ENCODE peak calls at places on chromosome 15, in seven cellular contexts. One of them, this sample, is unnamed. For H3K4me1, the result is how much of the 10 kb centered on the place peaks cover.

GRCh38 chr15:100191161-100191560 is 150.6 kb downstream of the ADAMTS17 start:
- DNase-seq in right lobe of liver: no peak
- DNase-seq in lower lobe of right lung: no peak
- DNase-seq in psoas muscle: no peak
- DNase-seq in left lung: no peak
- DNase-seq in hepatocyte: no peak
- DNase-seq in transverse colon: no peak
- DNase-seq in this sample: no peak

GRCh38 chr15:89104172-89104564 is 15.9 kb downstream of the ABHD2 start:
- DNase-seq in hepatocyte: no peak
- DNase-seq in left lung: no peak
- DNase-seq in transverse colon: no peak
- DNase-seq in right lobe of liver: no peak
- DNase-seq in lower lobe of right lung: no peak
- DNase-seq in psoas muscle: peak
- DNase-seq in this sample: no peak

GRCh38 chr15:55204464-55204863 is 7.7 kb upstream of the RSL24D1 start:
- DNase-seq in lower lobe of right lung: no peak
- DNase-seq in transverse colon: no peak
- DNase-seq in right lobe of liver: no peak
- DNase-seq in hepatocyte: no peak
- DNase-seq in psoas muscle: no peak
- DNase-seq in left lung: no peak
- DNase-seq in this sample: no peak

GRCh38 chr15:82963356-82964341 is 11.1 kb upstream of the HOMER2 start:
- DNase-seq in hepatocyte: no peak
- DNase-seq in right lobe of liver: no peak
- DNase-seq in left lung: no peak
- DNase-seq in lower lobe of right lung: no peak
- DNase-seq in transverse colon: no peak
- DNase-seq in psoas muscle: peak
- DNase-seq in this sample: no peak

GRCh38 chr15:36925671-36926421 is 174.5 kb downstream of the MEIS2 start:
- DNase-seq in left lung: no peak
- DNase-seq in right lobe of liver: no peak
- DNase-seq in transverse colon: no peak
- DNase-seq in hepatocyte: no peak
- DNase-seq in psoas muscle: no peak
- DNase-seq in lower lobe of right lung: no peak
- DNase-seq in this sample: no peak

GRCh38 chr15:69615756-69616155 is 163.1 kb downstream of the RPLP1 start:
- DNase-seq in psoas muscle: no peak
- DNase-seq in hepatocyte: no peak
- DNase-seq in left lung: no peak
- DNase-seq in lower lobe of right lung: no peak
- DNase-seq in right lobe of liver: no peak
- DNase-seq in transverse colon: no peak
- DNase-seq in this sample: peak

GRCh38 chr15:94670436-94671034 is 439.2 kb downstream of the MCTP2 start:
- DNase-seq in left lung: no peak
- DNase-seq in lower lobe of right lung: no peak
- DNase-seq in right lobe of liver: no peak
- DNase-seq in transverse colon: no peak
- DNase-seq in psoas muscle: no peak
- DNase-seq in hepatocyte: peak
- DNase-seq in this sample: no peak

GRCh38 chr15:79025201-79025600 is 65.4 kb downstream of the RASGRF1 start:
- DNase-seq in right lobe of liver: no peak
- DNase-seq in hepatocyte: no peak
- DNase-seq in psoas muscle: no peak
- DNase-seq in left lung: no peak
- DNase-seq in lower lobe of right lung: peak
- DNase-seq in transverse colon: peak
- DNase-seq in this sample: no peak

GRCh38 chr15:64090527-64090926 is 3.1 kb downstream of the CIAO2A start:
- DNase-seq in left lung: no peak
- DNase-seq in psoas muscle: no peak
- DNase-seq in lower lobe of right lung: no peak
- DNase-seq in hepatocyte: no peak
- DNase-seq in right lobe of liver: no peak
- DNase-seq in transverse colon: no peak
- DNase-seq in this sample: no peak

GRCh38 chr15:85722374-85722773 is 72.4 kb downstream of the KLHL25 start:
- DNase-seq in lower lobe of right lung: no peak
- DNase-seq in right lobe of liver: no peak
- DNase-seq in transverse colon: no peak
- DNase-seq in hepatocyte: no peak
- DNase-seq in psoas muscle: no peak
- DNase-seq in left lung: no peak
- DNase-seq in this sample: no peak

GRCh38 chr15:78000089-78000926 is 77.2 kb downstream of the TBC1D2B start:
- DNase-seq in right lobe of liver: peak
- DNase-seq in psoas muscle: peak
- DNase-seq in transverse colon: peak
- DNase-seq in left lung: peak
- DNase-seq in hepatocyte: peak
- DNase-seq in lower lobe of right lung: peak
- DNase-seq in this sample: no peak
- H3K4me1 ChIP-seq in right lobe of liver: under half
- H3K4me1 ChIP-seq in psoas muscle: under half
- H3K4me1 ChIP-seq in transverse colon: under half
- H3K4me1 ChIP-seq in left lung: under half
- H3K4me1 ChIP-seq in hepatocyte: under half
- H3K4me1 ChIP-seq in lower lobe of right lung: under half
- H3K4me1 ChIP-seq in this sample: under half

GRCh38 chr15:58551764-58552504 is 120.1 kb downstream of the LIPC start:
- DNase-seq in lower lobe of right lung: no peak
- DNase-seq in right lobe of liver: no peak
- DNase-seq in hepatocyte: peak
- DNase-seq in psoas muscle: no peak
- DNase-seq in transverse colon: peak
- DNase-seq in left lung: no peak
- DNase-seq in this sample: no peak
- H3K4me3 ChIP-seq in lower lobe of right lung: peak
- H3K4me3 ChIP-seq in right lobe of liver: no peak
- H3K4me3 ChIP-seq in hepatocyte: no peak
- H3K4me3 ChIP-seq in psoas muscle: no peak
- H3K4me3 ChIP-seq in transverse colon: no peak
- H3K4me3 ChIP-seq in left lung: no peak
- H3K4me3 ChIP-seq in this sample: peak

GRCh38 chr15:77993374-77993911 is 84.1 kb downstream of the TBC1D2B start:
- DNase-seq in lower lobe of right lung: peak
- DNase-seq in psoas muscle: no peak
- DNase-seq in hepatocyte: no peak
- DNase-seq in left lung: peak
- DNase-seq in right lobe of liver: peak
- DNase-seq in transverse colon: no peak
- DNase-seq in this sample: peak
- H3K4me1 ChIP-seq in lower lobe of right lung: under half
- H3K4me1 ChIP-seq in psoas muscle: under half
- H3K4me1 ChIP-seq in hepatocyte: under half
- H3K4me1 ChIP-seq in left lung: under half
- H3K4me1 ChIP-seq in right lobe of liver: under half
- H3K4me1 ChIP-seq in transverse colon: under half
- H3K4me1 ChIP-seq in this sample: half or more

DNA sequence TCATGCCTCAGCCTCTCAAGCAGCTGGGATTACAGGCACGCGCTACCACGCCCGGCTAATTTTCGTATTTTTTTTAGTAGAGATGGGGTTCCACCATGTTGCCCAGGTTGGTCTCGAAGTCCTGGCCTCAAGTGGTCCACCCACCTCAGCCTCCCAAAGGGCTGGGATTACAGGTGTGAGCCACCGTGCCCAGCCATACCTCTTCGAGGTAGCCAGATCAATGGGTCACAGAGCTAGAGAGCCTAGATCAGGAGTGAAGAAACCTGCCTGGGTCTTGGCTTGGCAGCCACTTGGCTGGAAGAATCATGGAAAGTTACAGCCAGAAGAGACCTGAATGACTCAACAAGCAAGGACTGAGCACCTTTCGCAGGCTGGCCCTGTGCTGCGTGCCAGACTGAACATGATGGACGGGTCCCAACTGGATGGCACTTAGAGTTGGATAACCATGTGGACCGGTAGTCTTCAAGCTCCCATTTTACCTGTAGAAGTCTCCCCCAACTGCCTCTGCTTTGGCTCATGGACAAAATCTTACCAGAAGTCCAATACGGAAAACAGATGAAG is 29.7 kb downstream of the GNB5 start:
- DNase-seq in transverse colon: no peak
- DNase-seq in right lobe of liver: no peak
- DNase-seq in left lung: no peak
- DNase-seq in psoas muscle: no peak
- DNase-seq in hepatocyte: no peak
- DNase-seq in lower lobe of right lung: no peak
- DNase-seq in this sample: no peak
- H3K4me3 ChIP-seq in transverse colon: no peak
- H3K4me3 ChIP-seq in right lobe of liver: no peak
- H3K4me3 ChIP-seq in left lung: no peak
- H3K4me3 ChIP-seq in psoas muscle: no peak
- H3K4me3 ChIP-seq in hepatocyte: no peak
- H3K4me3 ChIP-seq in lower lobe of right lung: no peak
- H3K4me3 ChIP-seq in this sample: no peak

This sample was measured in suprapubic skin.